ENCODE peak calls at places on chromosomes 4 and X, in seven cellular contexts. T is H1, D is lower lobe of right lung, F is transverse colon, S is heart right ventricle, C is pancreas, P is psoas muscle. E is an unnamed sample. For H3K36me3, the result is how much of the 10 kb centered on the place peaks cover.

GRCh38 chrX:96984538-96984937 is 100.8 kb downstream of the RPA4 start:
- DNase-seq in T (no peak), D (no peak), F (no peak), S (no peak), C (no peak), P (no peak), E (no peak)

GRCh38 chr4:156347412-156348075 is 393.9 kb upstream of the CTSO start:
- DNase-seq in T (no peak), D (no peak), F (no peak), S (no peak), C (no peak), P (no peak), E (no peak)

GRCh38 chr4:58587856-58588255 is 1477.7 kb upstream of the IGFBP7 start:
- DNase-seq in T (no peak), D (no peak), F (no peak), S (no peak), C (no peak), P (no peak), E (no peak)

GRCh38 chrX:106791495-106791894 is 11.0 kb upstream of the TBC1D8B start:
- DNase-seq in T (no peak), D (no peak), F (no peak), S (no peak), C (no peak), P (no peak), E (no peak)

GRCh38 chr4:90780193-90780592 is 653.0 kb downstream of the CCSER1 start:
- DNase-seq in T (no peak), D (no peak), F (no peak), S (no peak), C (no peak), P (no peak), E (no peak)

GRCh38 chr4:156528216-156528615 is 443.4 kb downstream of the PDGFC start:
- DNase-seq in T (no peak), D (no peak), F (no peak), S (no peak), C (no peak), P (no peak), E (no peak)

GRCh38 chr4:68780232-68780631 is 35.6 kb upstream of the UGT2B10 start:
- DNase-seq in T (no peak), D (no peak), F (no peak), S (no peak), C (no peak), P (no peak), E (no peak)

GRCh38 chr4:6071959-6072720 is 53.9 kb upstream of the C4orf50 start:
- DNase-seq in T (no peak), D (peak), F (no peak), S (peak), C (peak), P (no peak), E (no peak)

GRCh38 chrX:13048265-13048664 is 3.8 kb upstream of the FAM9C start:
- DNase-seq in T (no peak), D (no peak), F (no peak), S (no peak), C (no peak), P (no peak), E (no peak)

GRCh38 chrX:15146515-15146914 is 123.4 kb downstream of the ASB9 start:
- DNase-seq in T (no peak), D (peak), F (peak), S (no peak), C (no peak), P (no peak), E (peak)

GRCh38 chr4:17707671-17708070 is 73.8 kb downstream of the FAM184B start:
- DNase-seq in T (no peak), D (no peak), F (no peak), S (no peak), C (no peak), P (no peak), E (no peak)

GRCh38 chr4:158211288-158211687 is 1.0 kb downstream of the TMEM144 start:
- DNase-seq in T (no peak), D (no peak), F (peak), S (no peak), C (peak), P (no peak), E (no peak)

GRCh38 chr4:1992468-1993168 is 16.2 kb downstream of the NELFA start:
- DNase-seq in T (peak), D (no peak), F (no peak), S (no peak), C (no peak), P (peak), E (no peak)

GRCh38 chrX:9279271-9279596 is 185.6 kb upstream of the TBL1X start:
- DNase-seq in T (no peak), D (no peak), F (no peak), S (no peak), C (no peak), P (no peak), E (no peak)

GRCh38 chr4:70637239-70637920 is 8.8 kb downstream of the ENAM start:
- DNase-seq in T (no peak), D (no peak), F (no peak), S (no peak), C (peak), P (no peak), E (no peak)

GRCh38 chr4:112604590-112604989 is 32.1 kb downstream of the ZGRF1 start:
- DNase-seq in T (peak), D (no peak), F (peak), S (peak), C (peak), P (no peak), E (peak)

GRCh38 chr4:62159876-62160275 is 959.8 kb downstream of the ADGRL3 start:
- DNase-seq in T (no peak), D (no peak), F (no peak), S (no peak), C (no peak), P (no peak), E (no peak)

GRCh38 chrX:111098874-111099273 is 2.9 kb downstream of the PAK3 start:
- DNase-seq in T (no peak), D (peak), F (peak), S (peak), C (peak), P (peak), E (peak)

GRCh38 chrX:65273152-65273551 is 261.4 kb downstream of the LAS1L start:
- DNase-seq in T (no peak), D (no peak), F (no peak), S (no peak), C (no peak), P (no peak), E (no peak)
- H3K4me3 ChIP-seq in T (no peak), D (no peak), F (no peak), S (no peak), C (no peak), P (no peak), E (no peak)

DNA sequence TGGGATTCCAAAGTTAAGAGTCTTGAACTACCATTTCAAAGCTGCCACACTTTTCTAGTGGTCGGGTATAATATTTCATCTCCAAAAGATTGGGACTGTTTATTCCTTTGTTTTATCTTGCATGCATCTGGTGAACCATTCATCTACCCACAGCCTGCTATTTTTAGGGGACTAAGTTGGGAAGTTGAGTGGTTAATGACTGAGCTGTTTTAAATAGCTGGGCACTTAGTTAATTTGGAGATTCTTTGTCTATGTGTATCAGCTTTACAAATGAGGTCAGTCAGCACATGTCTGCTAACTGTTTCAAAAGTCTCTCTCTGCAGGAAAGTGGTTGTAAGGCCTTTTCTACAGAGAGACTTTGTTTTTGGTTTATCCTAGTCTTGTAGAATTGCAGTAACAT is 8.1 kb downstream of the BMP2K start:
- DNase-seq in T (no peak), D (no peak), F (no peak), S (no peak), C (no peak), P (no peak), E (no peak)
- H3K36me3 ChIP-seq in T (under half), D (under half), F (under half), S (under half), C (under half), P (under half), E (under half)

DNA sequence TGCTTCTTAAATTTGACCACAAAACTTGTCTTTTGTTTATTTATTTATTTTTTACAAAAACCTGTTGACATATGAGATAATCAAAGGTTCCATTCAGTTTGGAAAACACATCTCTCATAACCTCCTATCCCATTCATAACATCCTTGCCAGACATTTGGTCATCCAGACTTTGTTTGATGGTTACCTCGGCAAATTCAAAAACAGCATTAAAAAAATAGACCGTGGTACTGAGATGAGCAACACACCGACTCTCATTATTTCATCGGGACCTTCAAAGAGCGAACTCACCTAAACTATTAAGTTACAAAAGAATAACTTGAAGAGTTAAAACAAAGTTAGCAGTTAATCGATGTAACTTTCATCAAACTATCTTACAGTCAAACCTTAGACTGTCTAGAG is 85.8 kb upstream of the RPS6KA3 start:
- DNase-seq in T (no peak), D (no peak), F (no peak), S (no peak), C (no peak), P (no peak), E (no peak)
- H3K4me3 ChIP-seq in T (no peak), D (no peak), F (no peak), S (no peak), C (no peak), P (no peak), E (no peak)

DNA sequence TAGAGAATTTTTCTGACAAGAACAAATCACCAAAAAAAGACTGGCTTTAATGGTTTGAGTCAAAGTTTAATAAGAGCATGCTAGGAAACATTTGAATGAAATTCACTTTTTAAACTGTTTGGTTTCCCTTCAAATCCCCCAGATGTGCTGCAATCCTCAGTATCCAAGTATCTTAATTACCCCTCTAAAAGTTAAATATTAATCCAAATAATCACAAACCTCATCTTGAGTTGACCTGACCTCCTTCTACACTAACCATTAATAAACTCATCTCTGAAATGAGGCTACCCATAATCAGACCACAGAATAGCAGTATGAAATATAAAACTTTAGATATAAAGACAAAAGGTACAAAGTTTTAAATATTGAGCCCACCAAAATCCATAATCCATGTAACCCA is 10.1 kb downstream of the DHX15 start:
- DNase-seq in T (no peak), D (no peak), F (no peak), S (no peak), C (no peak), P (no peak), E (no peak)
- H3K36me3 ChIP-seq in T (under half), D (half or more), F (under half), S (under half), C (under half), P (under half), E (half or more)

GRCh38 chr4:183723561-183724228 is 64.6 kb downstream of the TRAPPC11 start:
- DNase-seq in T (no peak), D (no peak), F (no peak), S (no peak), C (no peak), P (no peak), E (no peak)
- H3K4me3 ChIP-seq in T (no peak), D (peak), F (no peak), S (no peak), C (peak), P (no peak), E (no peak)

GRCh38 chr4:147879676-147880075 is 147.8 kb downstream of the ARHGAP10 start:
- DNase-seq in T (no peak), D (no peak), F (no peak), S (no peak), C (no peak), P (no peak), E (no peak)

GRCh38 chr4:147874109-147874508 is 142.2 kb downstream of the ARHGAP10 start:
- DNase-seq in T (no peak), D (no peak), F (no peak), S (no peak), C (no peak), P (no peak), E (no peak)

GRCh38 chr4:147877308-147877771 is 145.5 kb downstream of the ARHGAP10 start:
- DNase-seq in T (no peak), D (no peak), F (no peak), S (no peak), C (no peak), P (no peak), E (no peak)
- H3K36me3 ChIP-seq in T (under half), D (under half), F (under half), S (under half), C (under half), P (under half), E (under half)

GRCh38 chr4:153483432-153484418 is 17.6 kb downstream of the TMEM131L start:
- DNase-seq in T (no peak), D (no peak), F (no peak), S (peak), C (no peak), P (no peak), E (no peak)
- H3K4me3 ChIP-seq in T (no peak), D (peak), F (no peak), S (peak), C (no peak), P (peak), E (no peak)

GRCh38 chr4:94256144-94256783 is 48.6 kb downstream of the SMARCAD1 start:
- DNase-seq in T (no peak), D (no peak), F (no peak), S (no peak), C (no peak), P (no peak), E (no peak)
- H3K36me3 ChIP-seq in T (under half), D (under half), F (under half), S (under half), C (under half), P (under half), E (under half)

E was measured in HAP-1.